ENCODE peak calls at places on chromosomes 11 and 22, in nine cellular contexts. U is GM06990; T is PC-9; O is right lobe of liver; N is brain microvascular endothelial cell; F is mesendoderm; G is neural progenitor cell; D is adrenal gland; L is naive thymus-derived CD4-positive, alpha-beta T cell. R is an unnamed sample.

GRCh38 chr11:45921561-45922424 is 663 bp upstream of the LARGE2 start:
- DNase-seq in U (no peak), T (peak; percentile 74), O (peak; percentile 75), N (no peak), F (peak; percentile 89), G (peak; percentile 88), D (peak; percentile 40), L (no peak), R (peak; percentile 83)

GRCh38 chr11:63017306-63017974 is 1.8 kb upstream of the SLC22A8 start:
- DNase-seq in U (no peak), T (no peak), O (no peak), N (peak; percentile 4), F (peak; percentile 52), G (peak; percentile 64), D (no peak), L (no peak), R (no peak)

GRCh38 chr22:45999379-45999971 is 22.5 kb upstream of the WNT7B start:
- DNase-seq in U (no peak), T (no peak), O (no peak), N (no peak), F (no peak), G (no peak), D (no peak), L (no peak), R (no peak)

GRCh38 chr11:63829823-63830489 is 9.0 kb upstream of the MARK2 start:
- DNase-seq in U (no peak), T (peak; percentile 28), O (no peak), N (peak; percentile 6), F (peak; percentile 78), G (peak; percentile 68), D (no peak), L (no peak), R (no peak)

GRCh38 chr22:35971418-35972119 is 57.1 kb downstream of the RBFOX2 start:
- DNase-seq in U (no peak), T (no peak), O (no peak), N (peak; percentile 41), F (peak; percentile 53), G (no peak), D (no peak), L (no peak), R (no peak)

GRCh38 chr11:2586091-2586792 is 113.6 kb downstream of the KCNQ1OT1 start:
- DNase-seq in U (no peak), T (no peak), O (peak; percentile 41), N (no peak), F (no peak), G (no peak), D (peak; percentile 1), L (no peak), R (peak; percentile 26)

GRCh38 chr11:71367756-71368155 is 80.4 kb downstream of the DHCR7 start:
- DNase-seq in U (no peak), T (no peak), O (no peak), N (no peak), F (no peak), G (no peak), D (no peak), L (no peak), R (no peak)

GRCh38 chr11:17561466-17562001 is 14.5 kb downstream of the OTOG start:
- DNase-seq in U (no peak), T (no peak), O (peak; percentile 31), N (no peak), F (no peak), G (no peak), D (no peak), L (no peak), R (no peak)

GRCh38 chr11:22730319-22730718 is 63.9 kb downstream of the GAS2 start:
- DNase-seq in U (no peak), T (no peak), O (no peak), N (no peak), F (peak; percentile 8), G (peak; percentile 11), D (no peak), L (peak; percentile 50), R (no peak)

GRCh38 chr11:67378544-67378943 is 5.1 kb upstream of the CLCF1 start:
- DNase-seq in U (no peak), T (no peak), O (no peak), N (no peak), F (no peak), G (no peak), D (no peak), L (no peak), R (no peak)
- H3K27me3 ChIP-seq in U (peaks cover 3% of the 10 kb centered on the region), T (no peaks in the 10 kb centered on the region), O (no peaks in the 10 kb centered on the region), N (no peaks in the 10 kb centered on the region), F (no peaks in the 10 kb centered on the region), G (peaks cover 45% of the 10 kb centered on the region), D (no peaks in the 10 kb centered on the region), L (peaks cover 5% of the 10 kb centered on the region), R (no peaks in the 10 kb centered on the region)

DNA sequence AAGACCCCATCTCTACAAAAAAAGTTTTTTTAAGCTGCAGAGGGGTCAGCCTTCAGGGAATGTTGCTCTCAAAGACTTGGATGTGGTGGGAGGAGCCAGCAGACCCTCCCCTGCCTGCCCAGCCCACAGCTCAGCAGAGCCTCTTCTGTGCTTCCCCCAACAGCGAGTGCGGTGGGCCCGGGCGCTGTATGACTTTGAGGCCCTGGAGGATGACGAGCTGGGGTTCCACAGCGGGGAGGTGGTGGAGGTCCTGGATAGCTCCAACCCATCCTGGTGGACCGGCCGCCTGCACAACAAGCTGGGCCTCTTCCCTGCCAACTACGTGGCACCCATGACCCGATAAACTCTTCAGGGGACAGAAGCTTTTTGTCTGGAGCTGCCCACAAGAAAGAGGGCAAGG is 10.5 kb downstream of the TMA7B start:
- DNase-seq in U (no peak), T (no peak), O (no peak), N (no peak), F (no peak), G (no peak), D (no peak), L (no peak), R (no peak)
- H3K27me3 ChIP-seq in U (no peaks in the 10 kb centered on the region), T (peaks cover 97% of the 10 kb centered on the region), O (no peaks in the 10 kb centered on the region), N (peaks cover 13% of the 10 kb centered on the region), F (no peaks in the 10 kb centered on the region), G (no peaks in the 10 kb centered on the region), D (peaks cover 12% of the 10 kb centered on the region), L (no peaks in the 10 kb centered on the region), R (no peaks in the 10 kb centered on the region)

GRCh38 chr22:26075233-26075632 is 94.0 kb upstream of the SEZ6L start:
- DNase-seq in U (no peak), T (no peak), O (no peak), N (no peak), F (no peak), G (no peak), D (no peak), L (no peak), R (no peak)

GRCh38 chr22:26079009-26079408 is 90.3 kb upstream of the SEZ6L start:
- DNase-seq in U (no peak), T (no peak), O (no peak), N (no peak), F (peak; percentile 21), G (peak; percentile 58), D (no peak), L (no peak), R (no peak)
- H3K27me3 ChIP-seq in U (peaks cover under 1% of the 10 kb centered on the region), T (no peaks in the 10 kb centered on the region), O (no peaks in the 10 kb centered on the region), N (no peaks in the 10 kb centered on the region), F (no peaks in the 10 kb centered on the region), G (peaks cover 47% of the 10 kb centered on the region), D (no peaks in the 10 kb centered on the region), L (peaks cover 4% of the 10 kb centered on the region), R (peaks cover 4% of the 10 kb centered on the region)

GRCh38 chr11:67413266-67413797 is 2.1 kb upstream of the CARNS1 start:
- DNase-seq in U (no peak), T (no peak), O (no peak), N (no peak), F (no peak), G (no peak), D (no peak), L (no peak), R (no peak)
- H3K27me3 ChIP-seq in U (no peaks in the 10 kb centered on the region), T (no peaks in the 10 kb centered on the region), O (no peaks in the 10 kb centered on the region), N (peaks cover 15% of the 10 kb centered on the region), F (no peaks in the 10 kb centered on the region), G (peaks cover 35% of the 10 kb centered on the region), D (peaks cover 34% of the 10 kb centered on the region), L (no peaks in the 10 kb centered on the region), R (no peaks in the 10 kb centered on the region)

GRCh38 chr22:20259336-20259705 is 8.8 kb downstream of the RTN4R start:
- DNase-seq in U (no peak), T (no peak), O (no peak), N (no peak), F (no peak), G (no peak), D (no peak), L (no peak), R (no peak)
- H3K27me3 ChIP-seq in U (no peaks in the 10 kb centered on the region), T (no peaks in the 10 kb centered on the region), O (no peaks in the 10 kb centered on the region), N (no peaks in the 10 kb centered on the region), F (no peaks in the 10 kb centered on the region), G (no peaks in the 10 kb centered on the region), D (no peaks in the 10 kb centered on the region), L (no peaks in the 10 kb centered on the region), R (no peaks in the 10 kb centered on the region)

DNA sequence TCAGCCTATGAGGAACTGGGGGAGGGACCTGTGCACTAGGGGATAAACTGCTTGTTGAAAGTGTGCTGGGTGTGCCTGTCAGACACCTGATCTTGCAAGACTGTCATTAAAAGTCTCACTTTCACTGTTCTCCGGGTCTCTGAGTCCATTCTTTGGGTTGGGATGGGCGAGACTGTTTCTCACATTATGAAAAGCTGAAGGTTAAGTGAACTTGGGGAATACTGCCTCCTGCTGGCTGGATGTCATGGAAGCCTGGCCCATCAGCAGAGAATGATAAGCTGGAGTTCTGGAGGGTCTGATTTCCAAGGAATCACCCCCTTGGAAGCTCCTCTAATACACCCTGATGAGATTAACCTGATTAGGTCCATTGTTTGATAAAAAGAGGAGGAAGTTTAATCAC is 9.0 kb upstream of the VPREB1 start:
- DNase-seq in U (no peak), T (no peak), O (no peak), N (no peak), F (peak; percentile 61), G (peak; percentile 61), D (peak; percentile 45), L (peak; percentile 21), R (no peak)
- H3K27me3 ChIP-seq in U (no peaks in the 10 kb centered on the region), T (no peaks in the 10 kb centered on the region), O (no peaks in the 10 kb centered on the region), N (peaks cover 2% of the 10 kb centered on the region), F (peaks cover 12% of the 10 kb centered on the region), G (peaks cover 100% of the 10 kb centered on the region), D (no peaks in the 10 kb centered on the region), L (no peaks in the 10 kb centered on the region), R (no peaks in the 10 kb centered on the region)

DNA sequence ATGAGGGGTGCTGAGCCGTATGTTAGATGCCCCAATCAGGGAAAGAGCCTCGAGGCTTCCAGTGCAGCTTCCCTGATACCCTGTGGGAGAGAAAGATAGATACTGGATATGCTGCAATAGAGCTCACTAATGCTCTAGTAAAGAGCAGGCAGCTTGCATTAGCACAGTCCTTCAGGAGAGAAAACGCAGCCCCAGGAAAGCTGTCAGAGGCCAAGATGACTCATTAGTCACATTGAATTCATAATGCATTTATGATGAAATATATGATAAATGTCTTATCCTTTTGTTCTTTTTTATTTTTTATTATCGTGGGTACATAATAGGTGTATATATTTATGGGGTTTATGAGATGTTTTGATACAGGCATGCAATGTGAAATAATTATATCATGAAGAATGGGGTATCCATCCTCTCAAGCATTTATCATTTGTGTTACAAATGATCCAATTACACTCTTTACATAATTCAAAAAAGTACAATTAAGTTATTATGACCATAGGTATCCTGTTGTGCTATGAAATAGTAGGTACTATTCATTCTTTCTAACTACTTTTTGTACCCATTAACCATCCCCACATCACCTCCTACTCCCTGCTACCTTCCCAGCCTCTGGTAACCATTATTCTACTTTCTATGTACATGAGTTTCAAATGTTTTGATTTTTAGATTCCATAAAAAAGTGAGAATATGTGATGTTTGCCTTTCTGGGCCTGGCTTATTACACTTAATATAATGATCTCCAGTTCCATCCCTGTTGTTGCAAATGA is 94.5 kb upstream of the TOP3B start:
- DNase-seq in U (no peak), T (no peak), O (no peak), N (peak; percentile 11), F (no peak), G (no peak), D (no peak), L (no peak), R (no peak)
- H3K27me3 ChIP-seq in U (no peaks in the 10 kb centered on the region), T (no peaks in the 10 kb centered on the region), O (no peaks in the 10 kb centered on the region), N (peaks cover 34% of the 10 kb centered on the region), F (peaks cover 11% of the 10 kb centered on the region), G (peaks cover 100% of the 10 kb centered on the region), D (peaks cover 3% of the 10 kb centered on the region), L (no peaks in the 10 kb centered on the region), R (no peaks in the 10 kb centered on the region)

R was measured in lung.